ENCODE peak calls at places on chromosomes 3 and 15, in four cellular contexts. Z is transverse colon, B is memory B cell, S is cardiac fibroblast. J is an unnamed sample.

GRCh38 chr3:172868565-172869172 is 118.1 kb downstream of the ECT2 start:
- DNase-seq in S (no peak), Z (no peak), B (no peak), J (no peak)

GRCh38 chr15:51448592-51449494 is 107.4 kb downstream of the GLDN start:
- DNase-seq in S (peak), B (no peak), Z (no peak), J (no peak)

GRCh38 chr15:29601811-29602210 is 220.5 kb downstream of the TJP1 start:
- DNase-seq in Z (no peak), S (no peak), B (no peak), J (no peak)

GRCh38 chr15:29093065-29093435 is 176.6 kb downstream of the NSMCE3 start:
- DNase-seq in Z (no peak), B (no peak), S (no peak), J (no peak)

GRCh38 chr3:111035896-111036295 is 35.7 kb upstream of the NECTIN3 start:
- DNase-seq in B (no peak), Z (no peak), S (no peak), J (no peak)

GRCh38 chr3:25088284-25088683 is 339.8 kb upstream of the RARB start:
- DNase-seq in Z (no peak), S (no peak), B (no peak), J (no peak)

GRCh38 chr3:15858547-15859506 is 61.0 kb upstream of the ANKRD28 start:
- DNase-seq in Z (peak), B (peak), S (peak), J (peak)

GRCh38 chr15:60585743-60586708 is 107.1 kb upstream of the ICE2 start:
- DNase-seq in B (peak), Z (peak), S (peak), J (peak)

GRCh38 chr15:64842986-64843561 is 1.4 kb downstream of the PLEKHO2 start:
- DNase-seq in B (no peak), S (peak), Z (peak), J (no peak)

GRCh38 chr3:110378481-110378880 is 693.1 kb upstream of the NECTIN3 start:
- DNase-seq in Z (no peak), S (peak), B (no peak), J (no peak)

GRCh38 chr15:70605606-70606410 is 157.6 kb downstream of the UACA start:
- DNase-seq in B (no peak), S (peak), Z (peak), J (no peak)

GRCh38 chr3:42061711-42062408 is 29.3 kb upstream of the TRAK1 start:
- DNase-seq in B (no peak), Z (peak), S (peak), J (no peak)

GRCh38 chr3:182384182-182384581 is 409.1 kb upstream of the ATP11B start:
- DNase-seq in Z (no peak), S (no peak), B (no peak), J (no peak)

GRCh38 chr3:46986782-46987484 is 7.5 kb downstream of the NBEAL2 start:
- DNase-seq in Z (no peak), S (no peak), B (no peak), J (no peak)

GRCh38 chr3:46038916-46039315 is 11.6 kb upstream of the XCR1 start:
- DNase-seq in S (no peak), B (no peak), Z (no peak), J (no peak)

GRCh38 chr15:68344600-68344999 is 67.1 kb downstream of the FEM1B start:
- DNase-seq in B (no peak), S (no peak), Z (no peak), J (no peak)

GRCh38 chr15:68640791-68641331 is 62.1 kb downstream of the CORO2B start:
- DNase-seq in Z (no peak), B (no peak), S (no peak), J (no peak)

GRCh38 chr3:123724306-123724705 is 139.5 kb upstream of the HACD2 start:
- DNase-seq in S (peak), B (no peak), Z (no peak), J (no peak)